ENCODE peak calls at places on chromosome 12, in seven cellular contexts. H, U, X, C, Z, T and O are unnamed samples.
A peak's percentile ranks its signal among the peaks of the same experiment; 100 is the strongest.

GRCh38 chr12:111056618-111057521 is 136.5 kb upstream of the MYL2 start:
- DNase-seq in H (peak; percentile 42), U (no peak), X (no peak), C (no peak), Z (peak; percentile 62), T (no peak), O (peak; percentile 61)

GRCh38 chr12:90922068-90922743 is 32.8 kb downstream of the CCER1 start:
- DNase-seq in H (no peak), U (no peak), X (no peak), C (no peak), Z (no peak), T (no peak), O (no peak)

GRCh38 chr12:128856035-128856790 is 2.9 kb downstream of the GLT1D1 start:
- DNase-seq in H (no peak), U (no peak), X (no peak), C (no peak), Z (no peak), T (no peak), O (no peak)

GRCh38 chr12:1922075-1922709 is 3.7 kb upstream of the CACNA2D4 start:
- DNase-seq in H (no peak), U (peak; percentile 55), X (peak; percentile 3), C (no peak), Z (no peak), T (no peak), O (no peak)

GRCh38 chr12:51874013-51874412 is 13.9 kb upstream of the ANKRD33 start:
- DNase-seq in H (no peak), U (no peak), X (no peak), C (no peak), Z (no peak), T (no peak), O (no peak)

GRCh38 chr12:64082866-64083268 is 139.2 kb downstream of the KICS2 start:
- DNase-seq in H (no peak), U (no peak), X (peak; percentile 29), C (no peak), Z (no peak), T (no peak), O (no peak)

GRCh38 chr12:116320839-116321238 is 43.3 kb upstream of the MED13L start:
- DNase-seq in H (no peak), U (no peak), X (no peak), C (no peak), Z (no peak), T (no peak), O (no peak)

GRCh38 chr12:105418821-105419291 is 88.4 kb downstream of the C12orf75 start:
- DNase-seq in H (no peak), U (no peak), X (no peak), C (no peak), Z (no peak), T (no peak), O (no peak)

GRCh38 chr12:72207094-72207493 is 65.1 kb upstream of the TRHDE start:
- DNase-seq in H (no peak), U (no peak), X (no peak), C (no peak), Z (no peak), T (no peak), O (no peak)

GRCh38 chr12:100515956-100516355 is 42.3 kb downstream of the NR1H4 start:
- DNase-seq in H (no peak), U (no peak), X (no peak), C (no peak), Z (no peak), T (no peak), O (no peak)

GRCh38 chr12:53935562-53936341 is 2.9 kb upstream of the HOXC13 start:
- DNase-seq in H (no peak), U (no peak), X (no peak), C (no peak), Z (no peak), T (no peak), O (no peak)

GRCh38 chr12:33531261-33531660 is 91.6 kb upstream of the SYT10 start:
- DNase-seq in H (no peak), U (no peak), X (no peak), C (no peak), Z (no peak), T (no peak), O (no peak)

GRCh38 chr12:45192041-45192695 is 23.7 kb upstream of the ANO6 start:
- DNase-seq in H (no peak), U (no peak), X (no peak), C (no peak), Z (no peak), T (no peak), O (no peak)

GRCh38 chr12:49707127-49707811 is at the start of gene FMNL3:
- DNase-seq in H (peak; percentile 98), U (peak; percentile 97), X (peak; percentile 98), C (peak; percentile 99), Z (peak; percentile 99), T (peak; percentile 96), O (peak; percentile 98)